ENCODE peak calls at places on chromosomes 5 and 9, in six cellular contexts. U, V, A, C, B and G are unnamed samples. For H3K27me3, the result is how much of the 10 kb centered on the place peaks cover.

GRCh38 chr9:122329592-122329991 is 41.2 kb upstream of the PTGS1 start:
- DNase-seq in B (no peak), U (no peak), V (no peak), C (no peak), A (no peak), G (no peak)

GRCh38 chr5:68239485-68239884 is 23.9 kb downstream of the PIK3R1 start:
- DNase-seq in V (peak), B (peak), U (no peak), C (peak), A (peak), G (peak)

GRCh38 chr9:78295177-78295575 is 1.7 kb upstream of the PSAT1 start:
- DNase-seq in B (no peak), V (no peak), U (peak), A (no peak), C (no peak), G (no peak)

GRCh38 chr9:35272989-35273388 is 111.2 kb downstream of the UNC13B start:
- DNase-seq in B (no peak), C (no peak), U (no peak), A (peak), V (no peak), G (no peak)

GRCh38 chr5:74209566-74209965 is 431.0 kb downstream of the ENC1 start:
- DNase-seq in B (no peak), V (no peak), C (no peak), A (no peak), U (no peak), G (no peak)

GRCh38 chr5:8600843-8601242 is 731.9 kb downstream of the MTRR start:
- DNase-seq in U (no peak), C (no peak), V (no peak), B (no peak), A (no peak), G (no peak)

GRCh38 chr9:23821400-23822181 is 4.4 kb downstream of the ELAVL2 start:
- DNase-seq in A (no peak), C (peak), V (no peak), U (peak), B (no peak), G (peak)

GRCh38 chr5:66209350-66209749 is 65.2 kb downstream of the SREK1 start:
- DNase-seq in C (no peak), A (no peak), U (no peak), V (no peak), B (no peak), G (no peak)

GRCh38 chr5:38340961-38341500 is 82.7 kb downstream of the EGFLAM start:
- DNase-seq in A (no peak), B (no peak), C (no peak), U (no peak), V (no peak), G (no peak)

GRCh38 chr5:177094224-177095087 is 7.7 kb downstream of the FGFR4 start:
- DNase-seq in C (peak), B (peak), A (peak), U (no peak), V (peak), G (no peak)

GRCh38 chr9:14563902-14564578 is 129.2 kb downstream of the ZDHHC21 start:
- DNase-seq in A (no peak), U (no peak), B (no peak), V (peak), C (no peak), G (peak)

GRCh38 chr5:115809946-115810345 is 6.5 kb downstream of the CDO1 start:
- DNase-seq in U (no peak), V (no peak), C (no peak), B (no peak), A (no peak), G (no peak)

GRCh38 chr5:115811406-115811805 is 5.1 kb downstream of the CDO1 start:
- DNase-seq in C (peak), A (no peak), V (no peak), B (no peak), U (no peak), G (no peak)

GRCh38 chr5:115810776-115811175 is 5.7 kb downstream of the CDO1 start:
- DNase-seq in U (no peak), V (no peak), B (no peak), A (peak), C (no peak), G (no peak)

GRCh38 chr5:115813719-115814118 is 2.7 kb downstream of the CDO1 start:
- DNase-seq in V (no peak), U (no peak), B (no peak), C (no peak), A (no peak), G (no peak)

DNA sequence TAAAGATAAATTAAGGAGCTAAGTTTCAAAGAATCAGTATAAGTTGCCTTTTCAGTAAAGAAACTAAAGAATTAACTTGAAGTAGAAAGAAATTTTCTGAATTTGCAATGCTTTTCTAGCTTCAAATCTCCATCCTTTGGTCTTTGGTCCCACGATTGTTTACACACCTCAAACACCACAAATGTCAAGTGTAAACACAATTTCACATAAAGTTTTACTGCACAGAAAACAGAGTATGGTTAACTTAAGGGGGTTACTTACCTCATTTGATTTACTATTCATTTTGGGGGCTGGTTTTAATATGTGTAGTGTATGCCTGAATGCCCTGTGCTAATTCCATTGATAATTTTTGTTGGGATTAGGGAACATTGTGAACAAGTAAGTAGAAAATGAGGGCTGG is 4.1 kb downstream of the CDO1 start:
- DNase-seq in U (no peak), V (no peak), A (no peak), C (no peak), B (no peak), G (no peak)
- H3K4me3 ChIP-seq in U (no peak), V (no peak), A (no peak), C (no peak), B (no peak), G (no peak)

DNA sequence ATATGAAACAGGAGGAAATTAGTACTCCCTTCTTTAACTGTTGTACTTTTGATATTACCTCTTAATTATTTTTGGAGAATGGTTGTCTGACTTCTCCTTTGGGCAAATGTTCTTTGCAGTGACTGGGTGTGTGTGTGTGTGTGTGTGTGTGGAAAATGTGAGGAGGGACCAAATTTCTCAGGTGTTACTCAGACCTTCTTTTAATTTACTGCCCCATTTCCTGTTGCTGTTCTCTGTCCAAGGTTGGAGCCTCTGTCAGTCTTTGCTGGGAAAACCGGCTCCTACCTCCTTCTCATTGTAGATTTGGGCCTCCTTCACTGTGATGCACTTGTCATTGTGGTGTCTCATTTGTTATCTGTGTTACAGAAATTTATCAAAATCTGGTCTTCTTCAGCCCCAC is 68.4 kb downstream of the PBX3 start:
- DNase-seq in A (no peak), B (no peak), U (no peak), V (no peak), C (no peak), G (no peak)
- H3K27me3 ChIP-seq in A (under half), B (under half), U (under half), V (under half), C (under half), G (under half)

GRCh38 chr5:41370482-41370881 is 139.9 kb downstream of the PLCXD3 start:
- DNase-seq in A (no peak), C (peak), V (no peak), B (no peak), U (no peak), G (no peak)

GRCh38 chr5:41368158-41368557 is 142.2 kb downstream of the PLCXD3 start:
- DNase-seq in U (no peak), A (peak), V (no peak), B (no peak), C (no peak), G (no peak)

GRCh38 chr5:41371741-41372140 is 138.7 kb downstream of the PLCXD3 start:
- DNase-seq in U (no peak), C (no peak), A (peak), B (no peak), V (no peak), G (no peak)

DNA sequence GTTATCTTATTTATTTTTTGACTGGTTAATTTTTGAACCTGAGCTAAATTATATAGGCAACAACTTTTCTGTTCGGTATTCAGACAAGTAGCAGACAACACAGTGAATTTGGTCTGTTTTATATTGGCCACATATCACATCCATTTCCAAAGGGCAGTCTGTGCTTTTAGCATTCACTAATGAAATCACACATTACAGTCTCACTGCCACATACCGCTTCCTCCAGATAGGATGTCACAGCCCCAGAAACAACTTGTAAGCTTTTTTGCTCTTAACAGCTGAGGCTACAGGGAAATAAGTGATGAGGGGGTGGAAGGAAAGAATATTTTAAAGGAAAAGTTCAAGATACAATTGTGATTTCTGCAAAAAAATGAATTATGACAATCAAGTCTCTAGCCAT is 140.6 kb downstream of the PLCXD3 start:
- DNase-seq in A (no peak), B (no peak), U (no peak), V (no peak), C (peak), G (no peak)
- H3K4me3 ChIP-seq in A (no peak), B (no peak), U (no peak), V (no peak), C (no peak), G (no peak)

DNA sequence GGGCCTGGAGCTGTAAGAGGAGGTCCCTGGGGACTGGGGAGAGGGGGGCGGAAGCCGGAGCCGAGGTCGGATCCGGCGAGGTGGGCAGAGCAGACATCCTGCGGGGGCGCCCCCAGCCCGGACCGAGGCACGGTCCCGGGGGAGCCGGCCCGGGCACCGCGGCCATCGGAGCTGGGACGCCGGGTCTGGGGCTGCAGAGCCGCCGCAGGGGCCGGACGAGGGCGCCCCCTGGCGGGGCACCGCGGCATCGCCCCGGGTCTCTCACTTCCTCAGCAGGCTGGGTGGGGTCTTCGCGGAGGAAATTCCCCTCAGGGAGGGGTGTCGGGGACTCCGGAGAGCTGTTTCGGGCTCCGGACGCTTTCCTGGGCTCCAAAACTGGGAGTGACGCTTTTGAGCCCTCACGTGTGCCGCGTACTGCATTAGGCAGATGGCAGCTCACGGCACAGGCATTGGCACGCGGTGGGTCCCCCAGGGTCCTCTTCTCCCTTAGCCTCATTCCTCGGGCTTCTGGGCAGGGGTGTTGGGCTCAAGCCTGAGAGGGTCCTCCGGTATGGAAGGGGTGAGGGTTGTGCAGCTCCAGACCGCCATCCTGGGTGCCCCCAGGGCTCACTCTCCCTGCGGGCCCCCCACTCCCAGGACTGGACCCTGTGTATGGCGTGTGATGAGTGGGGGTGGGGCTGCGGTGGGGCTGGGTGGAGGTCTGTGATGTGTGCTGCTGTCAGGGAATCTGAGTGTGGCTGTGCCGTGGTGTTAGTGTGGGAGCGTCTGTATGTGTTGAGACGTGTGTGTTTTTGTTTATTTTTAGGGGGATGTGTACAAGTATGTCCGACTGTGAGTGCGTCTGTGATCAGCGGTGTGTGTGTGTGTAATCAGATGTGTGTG is 29.6 kb downstream of the LHX2 start:
- DNase-seq in B (peak), U (peak), A (no peak), C (peak), V (no peak), G (peak)
- H3K27me3 ChIP-seq in B (under half), U (under half), A (under half), C (under half), V (under half), G (under half)

GRCh38 chr9:74760031-74760700 is 127.6 kb downstream of the TRPM6 start:
- DNase-seq in U (no peak), C (no peak), A (peak), B (no peak), V (peak), G (no peak)
- H3K4me3 ChIP-seq in U (no peak), C (no peak), A (no peak), B (no peak), V (no peak), G (no peak)

GRCh38 chr5:146588806-146589355 is 72.9 kb upstream of the GPR151 start:
- DNase-seq in A (no peak), U (no peak), B (no peak), C (no peak), V (no peak), G (no peak)

GRCh38 chr5:146586752-146587151 is 70.8 kb upstream of the GPR151 start:
- DNase-seq in A (no peak), C (no peak), V (no peak), B (no peak), U (no peak), G (no peak)

GRCh38 chr5:146588331-146588730 is 72.3 kb upstream of the GPR151 start:
- DNase-seq in U (no peak), A (no peak), C (no peak), V (no peak), B (no peak), G (no peak)

GRCh38 chr5:146595088-146595487 is 79.1 kb upstream of the GPR151 start:
- DNase-seq in V (peak), B (no peak), A (no peak), C (no peak), U (no peak), G (no peak)

GRCh38 chr5:146592342-146592741 is 76.4 kb upstream of the GPR151 start:
- DNase-seq in V (no peak), U (no peak), A (no peak), B (peak), C (no peak), G (no peak)
- H3K27me3 ChIP-seq in V (under half), U (under half), A (under half), B (under half), C (under half), G (under half)

GRCh38 chr9:117720555-117720954 is 16.4 kb downstream of the TLR4 start:
- DNase-seq in B (no peak), V (no peak), A (no peak), U (no peak), C (no peak), G (peak)

GRCh38 chr9:117725426-117725887 is 21.3 kb downstream of the TLR4 start:
- DNase-seq in C (no peak), U (no peak), B (no peak), V (no peak), A (no peak), G (no peak)

GRCh38 chr9:117722108-117722761 is 18.0 kb downstream of the TLR4 start:
- DNase-seq in C (no peak), B (no peak), U (no peak), A (no peak), V (no peak), G (no peak)

GRCh38 chr9:117720987-117721386 is 16.8 kb downstream of the TLR4 start:
- DNase-seq in B (no peak), A (no peak), C (no peak), V (no peak), U (no peak), G (no peak)

DNA sequence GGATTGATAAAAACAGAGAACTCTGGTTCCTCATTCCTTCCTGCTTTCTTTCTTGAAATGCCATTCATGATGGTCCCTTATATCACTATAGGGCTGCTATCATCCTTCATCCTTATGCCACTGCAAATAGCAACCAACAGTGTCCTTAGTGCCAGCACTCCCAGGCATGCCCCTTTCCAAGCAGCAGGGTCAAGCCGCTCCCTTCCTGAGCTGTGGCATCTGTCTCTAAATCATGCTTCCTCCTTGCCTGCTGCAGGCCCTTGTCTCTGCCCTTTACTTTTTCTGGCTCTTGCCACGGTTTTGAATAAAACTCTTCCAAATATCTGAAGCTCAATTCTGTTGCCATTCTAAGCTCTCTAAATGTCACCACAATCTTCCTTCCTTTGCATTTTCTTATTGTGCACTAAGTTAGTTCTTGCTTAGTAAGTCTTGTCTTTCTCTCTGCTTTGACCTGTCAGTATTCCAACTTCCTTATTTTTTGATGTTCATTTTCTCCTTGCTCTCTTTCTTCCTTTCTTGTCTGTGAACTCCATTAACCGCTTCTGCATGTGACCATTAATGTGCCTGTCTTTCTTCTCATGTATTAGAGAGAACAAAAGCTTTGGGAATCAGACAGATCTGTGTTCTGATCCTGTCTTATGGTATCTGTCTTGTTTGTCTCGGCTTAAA is 19.9 kb downstream of the TLR4 start:
- DNase-seq in C (no peak), A (no peak), B (no peak), U (no peak), V (no peak), G (no peak)
- H3K4me3 ChIP-seq in C (no peak), A (no peak), B (no peak), U (no peak), V (no peak), G (no peak)